ENCODE peak calls at places on chromosomes 16 and 17, in nine cellular contexts. N is NCI-H1930; M is effector memory CD8-positive, alpha-beta T cell; J is hippocampal formation; P is NCI-H774; U is stimulated activated CD4-positive, alpha-beta T cell treated with anti-CD3 and anti-CD28 coated beads, Interleukin-1b, Interleukin-23, amount 100 ng/mL, for 4 hours; H is progenitor cell of endocrine pancreas; G is occipital lobe; I is T-helper 2 cell. K is an unnamed sample.

GRCh38 chr16:57384248-57385070 is 12.2 kb downstream of the CX3CL1 start:
- DNase-seq in J (no peak), G (no peak), U (no peak), P (no peak), N (no peak), M (no peak), I (no peak), H (no peak), K (no peak)

GRCh38 chr17:70028397-70028796 is 46.6 kb upstream of the KCNJ16 start:
- DNase-seq in H (no peak), G (no peak), P (no peak), U (no peak), I (no peak), J (no peak), M (no peak), N (no peak), K (no peak)

GRCh38 chr17:20216853-20217252 is 207.7 kb downstream of the SPECC1 start:
- DNase-seq in U (no peak), P (no peak), N (no peak), M (no peak), I (no peak), G (no peak), J (no peak), H (no peak), K (no peak)

GRCh38 chr17:30337393-30337999 is 3.6 kb upstream of the TMIGD1 start:
- DNase-seq in M (no peak), J (no peak), U (no peak), N (no peak), G (no peak), I (no peak), P (no peak), H (no peak), K (no peak)

GRCh38 chr16:56258508-56259424 is 67.5 kb downstream of the GNAO1 start:
- DNase-seq in P (no peak), I (no peak), M (no peak), H (no peak), J (peak), N (no peak), G (peak), U (no peak), K (peak)

GRCh38 chr16:3461120-3461519 is 17.6 kb downstream of the NAA60 start:
- DNase-seq in U (peak), I (no peak), N (no peak), H (no peak), J (no peak), P (no peak), M (peak), G (no peak), K (no peak)

GRCh38 chr16:25151996-25152395 is 40.5 kb downstream of the LCMT1 start:
- DNase-seq in U (no peak), N (no peak), G (no peak), J (no peak), I (no peak), M (no peak), P (no peak), H (no peak), K (no peak)

GRCh38 chr16:20285993-20286499 is 41.3 kb downstream of the GP2 start:
- DNase-seq in I (no peak), G (no peak), M (no peak), N (no peak), U (no peak), J (no peak), H (no peak), P (no peak), K (no peak)

GRCh38 chr16:3729161-3730112 is 12.1 kb upstream of the TRAP1 start:
- DNase-seq in N (no peak), I (no peak), J (no peak), H (no peak), M (no peak), G (no peak), P (no peak), U (no peak), K (no peak)

GRCh38 chr17:49548506-49549310 is 27.0 kb upstream of the NXPH3 start:
- DNase-seq in N (no peak), H (no peak), G (no peak), M (no peak), U (no peak), I (no peak), J (no peak), P (no peak), K (peak)

GRCh38 chr17:74351552-74352210 is 10.0 kb downstream of the BTBD17 start:
- DNase-seq in H (no peak), M (no peak), U (no peak), J (no peak), G (no peak), N (no peak), P (no peak), I (no peak), K (no peak)

GRCh38 chr17:2239882-2240430 is 63.6 kb downstream of the SMG6 start:
- DNase-seq in G (no peak), M (no peak), H (no peak), U (no peak), N (no peak), I (no peak), P (no peak), J (no peak), K (no peak)

GRCh38 chr16:29146266-29146665 is 161.4 kb downstream of the LAT start:
- DNase-seq in I (no peak), J (no peak), G (no peak), H (no peak), N (no peak), M (no peak), U (no peak), P (no peak), K (no peak)

GRCh38 chr17:80671823-80672105 is 127.1 kb downstream of the RPTOR start:
- DNase-seq in I (no peak), H (no peak), M (no peak), J (no peak), G (no peak), N (no peak), P (no peak), U (no peak), K (no peak)

GRCh38 chr17:44121997-44122824 is 1.2 kb downstream of the HDAC5 start:
- DNase-seq in H (no peak), N (no peak), I (no peak), M (no peak), G (no peak), P (no peak), J (no peak), U (no peak), K (no peak)

GRCh38 chr17:77085916-77086432 is 54.8 kb upstream of the SEC14L1 start:
- DNase-seq in H (no peak), G (no peak), M (no peak), J (no peak), U (no peak), N (no peak), I (no peak), P (peak), K (no peak)

GRCh38 chr16:82439678-82440293 is 187.0 kb upstream of the CDH13 start:
- DNase-seq in U (no peak), M (no peak), G (no peak), I (no peak), P (no peak), N (no peak), J (no peak), H (no peak), K (peak)

GRCh38 chr16:67199011-67199807 is at the start of gene ELMO3:
- DNase-seq in P (peak), M (no peak), N (peak), U (no peak), I (no peak), G (no peak), H (no peak), J (no peak), K (peak)

GRCh38 chr16:83513006-83513755 is 294.6 kb upstream of the HSBP1 start:
- DNase-seq in I (no peak), P (no peak), U (no peak), N (no peak), H (no peak), G (no peak), M (no peak), J (no peak), K (no peak)

GRCh38 chr17:80187493-80187892 is 17.7 kb downstream of the CARD14 start:
- DNase-seq in P (no peak), I (no peak), U (no peak), M (no peak), J (no peak), N (no peak), G (no peak), H (no peak), K (no peak)

K was measured in T47D.